ENCODE peak calls at places on chromosomes 16 and 17, in eight cellular contexts. One of them, this sample, is unnamed.

GRCh38 chr17:45936610-45937009 is 42.3 kb downstream of the MAPT start:
- DNase-seq in endothelial cell: no peak
- DNase-seq in heart right ventricle: no peak
- DNase-seq in A673: no peak
- DNase-seq in A549: no peak
- DNase-seq in NCI-H1092: peak
- DNase-seq in NCI-H1417: peak
- DNase-seq in testis: no peak
- DNase-seq in this sample: no peak

GRCh38 chr17:30915833-30916611 is 5.7 kb upstream of the ADAP2 start:
- DNase-seq in endothelial cell: no peak
- DNase-seq in heart right ventricle: no peak
- DNase-seq in A673: no peak
- DNase-seq in A549: no peak
- DNase-seq in NCI-H1092: no peak
- DNase-seq in NCI-H1417: no peak
- DNase-seq in testis: no peak
- DNase-seq in this sample: no peak

GRCh38 chr16:74921051-74921450 is 63.9 kb downstream of the WDR59 start:
- DNase-seq in endothelial cell: no peak
- DNase-seq in heart right ventricle: no peak
- DNase-seq in A673: no peak
- DNase-seq in A549: no peak
- DNase-seq in NCI-H1092: no peak
- DNase-seq in NCI-H1417: no peak
- DNase-seq in testis: no peak
- DNase-seq in this sample: no peak

GRCh38 chr16:56343661-56344517 is 81.5 kb downstream of the AMFR start:
- DNase-seq in endothelial cell: no peak
- DNase-seq in heart right ventricle: no peak
- DNase-seq in A673: no peak
- DNase-seq in A549: peak
- DNase-seq in NCI-H1092: no peak
- DNase-seq in NCI-H1417: no peak
- DNase-seq in testis: no peak
- DNase-seq in this sample: no peak

GRCh38 chr17:82332669-82333278 is 792 bp downstream of the SECTM1 start:
- DNase-seq in endothelial cell: no peak
- DNase-seq in heart right ventricle: peak
- DNase-seq in A673: no peak
- DNase-seq in A549: peak
- DNase-seq in NCI-H1092: no peak
- DNase-seq in NCI-H1417: no peak
- DNase-seq in testis: peak
- DNase-seq in this sample: peak

GRCh38 chr17:47994714-47995113 is 23.8 kb downstream of the CDK5RAP3 start:
- DNase-seq in endothelial cell: no peak
- DNase-seq in heart right ventricle: no peak
- DNase-seq in A673: no peak
- DNase-seq in A549: no peak
- DNase-seq in NCI-H1092: no peak
- DNase-seq in NCI-H1417: no peak
- DNase-seq in testis: no peak
- DNase-seq in this sample: no peak

GRCh38 chr17:27245230-27245696 is 48.7 kb upstream of the WSB1 start:
- DNase-seq in endothelial cell: peak
- DNase-seq in heart right ventricle: peak
- DNase-seq in A673: peak
- DNase-seq in A549: peak
- DNase-seq in NCI-H1092: peak
- DNase-seq in NCI-H1417: peak
- DNase-seq in testis: peak
- DNase-seq in this sample: peak

GRCh38 chr17:49913226-49914095 is 55.5 kb upstream of the DLX4 start:
- DNase-seq in endothelial cell: no peak
- DNase-seq in heart right ventricle: no peak
- DNase-seq in A673: peak
- DNase-seq in A549: peak
- DNase-seq in NCI-H1092: no peak
- DNase-seq in NCI-H1417: no peak
- DNase-seq in testis: no peak
- DNase-seq in this sample: no peak

GRCh38 chr16:16051132-16051531 is 101.7 kb downstream of the ABCC1 start:
- DNase-seq in endothelial cell: no peak
- DNase-seq in heart right ventricle: no peak
- DNase-seq in A673: no peak
- DNase-seq in A549: no peak
- DNase-seq in NCI-H1092: no peak
- DNase-seq in NCI-H1417: no peak
- DNase-seq in testis: no peak
- DNase-seq in this sample: no peak

GRCh38 chr17:49132699-49133364 is at the start of gene B4GALNT2:
- DNase-seq in endothelial cell: peak
- DNase-seq in heart right ventricle: no peak
- DNase-seq in A673: no peak
- DNase-seq in A549: peak
- DNase-seq in NCI-H1092: no peak
- DNase-seq in NCI-H1417: no peak
- DNase-seq in testis: peak
- DNase-seq in this sample: peak

GRCh38 chr17:2094891-2095535 is 40.1 kb downstream of the HIC1 start:
- DNase-seq in endothelial cell: no peak
- DNase-seq in heart right ventricle: peak
- DNase-seq in A673: peak
- DNase-seq in A549: peak
- DNase-seq in NCI-H1092: peak
- DNase-seq in NCI-H1417: no peak
- DNase-seq in testis: peak
- DNase-seq in this sample: peak